ENCODE peak calls at places on chromosomes 5 and 9, in nine cellular contexts. One of them, this sample, is unnamed.

GRCh38 chr5:94376672-94377345 is 241.6 kb downstream of the KIAA0825 start:
- DNase-seq in tibial nerve: no peak
- DNase-seq in transverse colon: no peak
- DNase-seq in CD8-positive, alpha-beta memory T cell: no peak
- DNase-seq in pancreas: no peak
- DNase-seq in uterus: no peak
- DNase-seq in IMR-90: no peak
- DNase-seq in A673: no peak
- DNase-seq in stomach: no peak
- DNase-seq in this sample: no peak

GRCh38 chr5:142170254-142170953 is 61.8 kb downstream of the NDFIP1 start:
- DNase-seq in tibial nerve: no peak
- DNase-seq in transverse colon: no peak
- DNase-seq in CD8-positive, alpha-beta memory T cell: no peak
- DNase-seq in pancreas: no peak
- DNase-seq in uterus: no peak
- DNase-seq in IMR-90: no peak
- DNase-seq in A673: no peak
- DNase-seq in stomach: no peak
- DNase-seq in this sample: no peak

GRCh38 chr9:94204174-94204573 is 54.9 kb upstream of the ZNF169 start:
- DNase-seq in tibial nerve: no peak
- DNase-seq in transverse colon: no peak
- DNase-seq in CD8-positive, alpha-beta memory T cell: no peak
- DNase-seq in pancreas: no peak
- DNase-seq in uterus: no peak
- DNase-seq in IMR-90: no peak
- DNase-seq in A673: no peak
- DNase-seq in stomach: no peak
- DNase-seq in this sample: no peak

GRCh38 chr9:126959917-126960316 is 45.3 kb downstream of the RALGPS1 start:
- DNase-seq in tibial nerve: no peak
- DNase-seq in transverse colon: no peak
- DNase-seq in CD8-positive, alpha-beta memory T cell: no peak
- DNase-seq in pancreas: no peak
- DNase-seq in uterus: no peak
- DNase-seq in IMR-90: no peak
- DNase-seq in A673: no peak
- DNase-seq in stomach: no peak
- DNase-seq in this sample: no peak

GRCh38 chr9:73532985-73533384 is 381.3 kb downstream of the ANXA1 start:
- DNase-seq in tibial nerve: no peak
- DNase-seq in transverse colon: no peak
- DNase-seq in CD8-positive, alpha-beta memory T cell: no peak
- DNase-seq in pancreas: no peak
- DNase-seq in uterus: no peak
- DNase-seq in IMR-90: no peak
- DNase-seq in A673: no peak
- DNase-seq in stomach: no peak
- DNase-seq in this sample: no peak

GRCh38 chr9:126394802-126395201 is 68.2 kb downstream of the MVB12B start:
- DNase-seq in tibial nerve: no peak
- DNase-seq in transverse colon: no peak
- DNase-seq in CD8-positive, alpha-beta memory T cell: no peak
- DNase-seq in pancreas: no peak
- DNase-seq in uterus: no peak
- DNase-seq in IMR-90: no peak
- DNase-seq in A673: no peak
- DNase-seq in stomach: no peak
- DNase-seq in this sample: no peak

GRCh38 chr5:154595662-154596061 is 117.6 kb upstream of the HAND1 start:
- DNase-seq in tibial nerve: no peak
- DNase-seq in transverse colon: no peak
- DNase-seq in CD8-positive, alpha-beta memory T cell: no peak
- DNase-seq in pancreas: no peak
- DNase-seq in uterus: no peak
- DNase-seq in IMR-90: no peak
- DNase-seq in A673: no peak
- DNase-seq in stomach: no peak
- DNase-seq in this sample: no peak

GRCh38 chr5:177005619-177006264 is 837 bp downstream of the UIMC1 start:
- DNase-seq in tibial nerve: peak; percentile 49
- DNase-seq in transverse colon: peak; percentile 78
- DNase-seq in CD8-positive, alpha-beta memory T cell: peak; percentile 52
- DNase-seq in pancreas: peak; percentile 47
- DNase-seq in uterus: peak; percentile 57
- DNase-seq in IMR-90: peak; percentile 62
- DNase-seq in A673: peak; percentile 72
- DNase-seq in stomach: peak; percentile 73
- DNase-seq in this sample: peak; percentile 49

GRCh38 chr5:43731573-43731972 is 128.6 kb downstream of the NNT start:
- DNase-seq in tibial nerve: no peak
- DNase-seq in transverse colon: no peak
- DNase-seq in CD8-positive, alpha-beta memory T cell: no peak
- DNase-seq in pancreas: no peak
- DNase-seq in uterus: no peak
- DNase-seq in IMR-90: no peak
- DNase-seq in A673: no peak
- DNase-seq in stomach: no peak
- DNase-seq in this sample: no peak

GRCh38 chr9:34578241-34579096 is 11.1 kb downstream of the CNTFR start:
- DNase-seq in tibial nerve: no peak
- DNase-seq in transverse colon: no peak
- DNase-seq in CD8-positive, alpha-beta memory T cell: no peak
- DNase-seq in pancreas: no peak
- DNase-seq in uterus: no peak
- DNase-seq in IMR-90: peak; percentile 63
- DNase-seq in A673: peak; percentile 41
- DNase-seq in stomach: no peak
- DNase-seq in this sample: no peak

GRCh38 chr5:139410121-139410885 is 6.4 kb upstream of the SPATA24 start:
- DNase-seq in tibial nerve: no peak
- DNase-seq in transverse colon: no peak
- DNase-seq in CD8-positive, alpha-beta memory T cell: no peak
- DNase-seq in pancreas: no peak
- DNase-seq in uterus: no peak
- DNase-seq in IMR-90: peak; percentile 35
- DNase-seq in A673: no peak
- DNase-seq in stomach: no peak
- DNase-seq in this sample: no peak

GRCh38 chr9:135119496-135120064 is 32.1 kb downstream of the OLFM1 start:
- DNase-seq in tibial nerve: no peak
- DNase-seq in transverse colon: no peak
- DNase-seq in CD8-positive, alpha-beta memory T cell: no peak
- DNase-seq in pancreas: no peak
- DNase-seq in uterus: no peak
- DNase-seq in IMR-90: no peak
- DNase-seq in A673: no peak
- DNase-seq in stomach: no peak
- DNase-seq in this sample: no peak
- H3K9me3 ChIP-seq in tibial nerve: no peaks in the 10 kb centered on the region
- H3K9me3 ChIP-seq in transverse colon: no peaks in the 10 kb centered on the region
- H3K9me3 ChIP-seq in CD8-positive, alpha-beta memory T cell: no peaks in the 10 kb centered on the region
- H3K9me3 ChIP-seq in pancreas: no peaks in the 10 kb centered on the region
- H3K9me3 ChIP-seq in uterus: no peaks in the 10 kb centered on the region
- H3K9me3 ChIP-seq in IMR-90: peaks cover 44% of the 10 kb centered on the region
- H3K9me3 ChIP-seq in A673: no peaks in the 10 kb centered on the region
- H3K9me3 ChIP-seq in stomach: no peaks in the 10 kb centered on the region
- H3K9me3 ChIP-seq in this sample: no peaks in the 10 kb centered on the region

DNA sequence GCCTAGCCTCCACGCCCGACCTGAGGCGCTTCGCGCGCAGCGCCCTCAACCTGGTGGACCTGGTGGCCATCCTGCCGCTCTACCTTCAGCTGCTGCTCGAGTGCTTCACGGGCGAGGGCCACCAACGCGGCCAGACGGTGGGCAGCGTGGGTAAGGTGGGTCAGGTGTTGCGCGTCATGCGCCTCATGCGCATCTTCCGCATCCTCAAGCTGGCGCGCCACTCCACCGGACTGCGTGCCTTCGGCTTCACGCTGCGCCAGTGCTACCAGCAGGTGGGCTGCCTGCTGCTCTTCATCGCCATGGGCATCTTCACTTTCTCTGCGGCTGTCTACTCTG is 1.4 kb downstream of the KCNV2 start:
- DNase-seq in tibial nerve: no peak
- DNase-seq in transverse colon: no peak
- DNase-seq in CD8-positive, alpha-beta memory T cell: no peak
- DNase-seq in pancreas: no peak
- DNase-seq in uterus: no peak
- DNase-seq in IMR-90: no peak
- DNase-seq in A673: no peak
- DNase-seq in stomach: no peak
- DNase-seq in this sample: no peak
- H3K9me3 ChIP-seq in tibial nerve: no peaks in the 10 kb centered on the region
- H3K9me3 ChIP-seq in transverse colon: no peaks in the 10 kb centered on the region
- H3K9me3 ChIP-seq in CD8-positive, alpha-beta memory T cell: no peaks in the 10 kb centered on the region
- H3K9me3 ChIP-seq in pancreas: peaks cover 3% of the 10 kb centered on the region
- H3K9me3 ChIP-seq in uterus: no peaks in the 10 kb centered on the region
- H3K9me3 ChIP-seq in IMR-90: no peaks in the 10 kb centered on the region
- H3K9me3 ChIP-seq in A673: no peaks in the 10 kb centered on the region
- H3K9me3 ChIP-seq in stomach: no peaks in the 10 kb centered on the region
- H3K9me3 ChIP-seq in this sample: no peaks in the 10 kb centered on the region

GRCh38 chr9:29816954-29817703 is 2243.8 kb upstream of the C9orf72 start:
- DNase-seq in tibial nerve: no peak
- DNase-seq in transverse colon: no peak
- DNase-seq in CD8-positive, alpha-beta memory T cell: no peak
- DNase-seq in pancreas: no peak
- DNase-seq in uterus: no peak
- DNase-seq in IMR-90: no peak
- DNase-seq in A673: no peak
- DNase-seq in stomach: no peak
- DNase-seq in this sample: no peak
- H3K9me3 ChIP-seq in tibial nerve: no peaks in the 10 kb centered on the region
- H3K9me3 ChIP-seq in transverse colon: peaks cover 6% of the 10 kb centered on the region
- H3K9me3 ChIP-seq in CD8-positive, alpha-beta memory T cell: no peaks in the 10 kb centered on the region
- H3K9me3 ChIP-seq in pancreas: no peaks in the 10 kb centered on the region
- H3K9me3 ChIP-seq in uterus: no peaks in the 10 kb centered on the region
- H3K9me3 ChIP-seq in IMR-90: peaks cover 9% of the 10 kb centered on the region
- H3K9me3 ChIP-seq in A673: peaks cover 15% of the 10 kb centered on the region
- H3K9me3 ChIP-seq in stomach: peaks cover 10% of the 10 kb centered on the region
- H3K9me3 ChIP-seq in this sample: no peaks in the 10 kb centered on the region

DNA sequence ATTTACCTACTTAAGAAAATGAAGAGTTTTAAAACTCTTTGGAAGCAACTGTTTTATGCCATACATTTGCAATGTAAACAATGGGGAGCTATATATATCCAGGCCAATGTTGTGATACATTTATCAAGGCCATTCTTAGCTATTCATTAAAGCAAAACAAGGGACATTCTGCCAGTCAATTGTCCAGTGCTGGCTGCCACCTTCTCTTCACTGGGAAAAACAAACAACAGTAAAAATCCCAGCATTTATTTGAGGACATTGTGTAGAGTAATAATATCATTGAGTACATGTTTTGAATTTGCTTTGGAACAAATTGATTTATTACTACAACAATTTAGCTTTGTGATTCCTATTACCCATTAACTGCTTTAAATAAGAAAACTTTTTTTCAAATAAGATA is 1107.4 kb downstream of the DTWD2 start:
- DNase-seq in tibial nerve: no peak
- DNase-seq in transverse colon: no peak
- DNase-seq in CD8-positive, alpha-beta memory T cell: no peak
- DNase-seq in pancreas: no peak
- DNase-seq in uterus: no peak
- DNase-seq in IMR-90: no peak
- DNase-seq in A673: no peak
- DNase-seq in stomach: no peak
- DNase-seq in this sample: no peak
- H3K9me3 ChIP-seq in tibial nerve: no peaks in the 10 kb centered on the region
- H3K9me3 ChIP-seq in transverse colon: no peaks in the 10 kb centered on the region
- H3K9me3 ChIP-seq in CD8-positive, alpha-beta memory T cell: no peaks in the 10 kb centered on the region
- H3K9me3 ChIP-seq in pancreas: no peaks in the 10 kb centered on the region
- H3K9me3 ChIP-seq in uterus: no peaks in the 10 kb centered on the region
- H3K9me3 ChIP-seq in IMR-90: no peaks in the 10 kb centered on the region
- H3K9me3 ChIP-seq in A673: no peaks in the 10 kb centered on the region
- H3K9me3 ChIP-seq in stomach: no peaks in the 10 kb centered on the region
- H3K9me3 ChIP-seq in this sample: no peaks in the 10 kb centered on the region